ENCODE peak calls at places on chromosomes 16 and 17, in nine cellular contexts. One of them, this sample, is unnamed.

GRCh38 chr17:76208120-76208519 is 32.2 kb downstream of the RNF157 start:
- DNase-seq in Peyer's patch: no peak
- DNase-seq in colonic mucosa: no peak
- DNase-seq in IMR-90: no peak
- DNase-seq in fibroblast of lung: no peak
- DNase-seq in brain microvascular endothelial cell: no peak
- DNase-seq in left ventricle myocardium inferior: no peak
- DNase-seq in A549: no peak
- DNase-seq in uterus: no peak
- DNase-seq in this sample: no peak

GRCh38 chr17:55722016-55722706 is 503 bp downstream of the TMEM100 start:
- DNase-seq in Peyer's patch: no peak
- DNase-seq in colonic mucosa: no peak
- DNase-seq in IMR-90: peak
- DNase-seq in fibroblast of lung: peak
- DNase-seq in brain microvascular endothelial cell: peak
- DNase-seq in left ventricle myocardium inferior: no peak
- DNase-seq in A549: no peak
- DNase-seq in uterus: no peak
- DNase-seq in this sample: no peak

GRCh38 chr16:72470541-72470940 is 298.6 kb upstream of the PMFBP1 start:
- DNase-seq in Peyer's patch: no peak
- DNase-seq in colonic mucosa: no peak
- DNase-seq in IMR-90: no peak
- DNase-seq in fibroblast of lung: no peak
- DNase-seq in brain microvascular endothelial cell: no peak
- DNase-seq in left ventricle myocardium inferior: no peak
- DNase-seq in A549: no peak
- DNase-seq in uterus: no peak
- DNase-seq in this sample: no peak

GRCh38 chr17:64565563-64565962 is 58.8 kb downstream of the CEP95 start:
- DNase-seq in Peyer's patch: no peak
- DNase-seq in colonic mucosa: no peak
- DNase-seq in IMR-90: no peak
- DNase-seq in fibroblast of lung: no peak
- DNase-seq in brain microvascular endothelial cell: no peak
- DNase-seq in left ventricle myocardium inferior: no peak
- DNase-seq in A549: no peak
- DNase-seq in uterus: no peak
- DNase-seq in this sample: no peak

GRCh38 chr17:19003966-19004600 is 481 bp downstream of the FAM83G start:
- DNase-seq in Peyer's patch: peak
- DNase-seq in colonic mucosa: peak
- DNase-seq in IMR-90: peak
- DNase-seq in fibroblast of lung: peak
- DNase-seq in brain microvascular endothelial cell: no peak
- DNase-seq in left ventricle myocardium inferior: no peak
- DNase-seq in A549: peak
- DNase-seq in uterus: peak
- DNase-seq in this sample: no peak

GRCh38 chr17:38703742-38704644 is 1.1 kb upstream of the MLLT6 start:
- DNase-seq in Peyer's patch: peak
- DNase-seq in colonic mucosa: peak
- DNase-seq in IMR-90: no peak
- DNase-seq in fibroblast of lung: no peak
- DNase-seq in brain microvascular endothelial cell: no peak
- DNase-seq in left ventricle myocardium inferior: peak
- DNase-seq in A549: no peak
- DNase-seq in uterus: peak
- DNase-seq in this sample: no peak

GRCh38 chr17:77432791-77433190 is 292.0 kb downstream of the SEC14L1 start:
- DNase-seq in Peyer's patch: no peak
- DNase-seq in colonic mucosa: no peak
- DNase-seq in IMR-90: no peak
- DNase-seq in fibroblast of lung: no peak
- DNase-seq in brain microvascular endothelial cell: no peak
- DNase-seq in left ventricle myocardium inferior: no peak
- DNase-seq in A549: no peak
- DNase-seq in uterus: no peak
- DNase-seq in this sample: no peak

GRCh38 chr17:66951605-66951953 is 12.9 kb upstream of the CACNG4 start:
- DNase-seq in Peyer's patch: no peak
- DNase-seq in colonic mucosa: no peak
- DNase-seq in IMR-90: no peak
- DNase-seq in fibroblast of lung: no peak
- DNase-seq in brain microvascular endothelial cell: no peak
- DNase-seq in left ventricle myocardium inferior: no peak
- DNase-seq in A549: no peak
- DNase-seq in uterus: no peak
- DNase-seq in this sample: no peak

GRCh38 chr17:11797803-11798202 is 199.5 kb downstream of the ZNF18 start:
- DNase-seq in Peyer's patch: no peak
- DNase-seq in colonic mucosa: no peak
- DNase-seq in IMR-90: no peak
- DNase-seq in fibroblast of lung: no peak
- DNase-seq in brain microvascular endothelial cell: no peak
- DNase-seq in left ventricle myocardium inferior: no peak
- DNase-seq in A549: peak
- DNase-seq in uterus: no peak
- DNase-seq in this sample: no peak

GRCh38 chr17:28763804-28764266 is 20.0 kb downstream of the TRAF4 start:
- DNase-seq in Peyer's patch: peak
- DNase-seq in colonic mucosa: peak
- DNase-seq in IMR-90: peak
- DNase-seq in fibroblast of lung: peak
- DNase-seq in brain microvascular endothelial cell: peak
- DNase-seq in left ventricle myocardium inferior: peak
- DNase-seq in A549: peak
- DNase-seq in uterus: peak
- DNase-seq in this sample: peak

GRCh38 chr17:199806-200603 is 18.6 kb upstream of the DOC2B start:
- DNase-seq in Peyer's patch: no peak
- DNase-seq in colonic mucosa: no peak
- DNase-seq in IMR-90: no peak
- DNase-seq in fibroblast of lung: no peak
- DNase-seq in brain microvascular endothelial cell: no peak
- DNase-seq in left ventricle myocardium inferior: no peak
- DNase-seq in A549: no peak
- DNase-seq in uterus: peak
- DNase-seq in this sample: no peak

GRCh38 chr16:28580726-28581315 is 16.0 kb downstream of the SULT1A2 start:
- DNase-seq in Peyer's patch: no peak
- DNase-seq in colonic mucosa: no peak
- DNase-seq in IMR-90: no peak
- DNase-seq in fibroblast of lung: no peak
- DNase-seq in brain microvascular endothelial cell: no peak
- DNase-seq in left ventricle myocardium inferior: no peak
- DNase-seq in A549: no peak
- DNase-seq in uterus: no peak
- DNase-seq in this sample: no peak

GRCh38 chr17:31858647-31859486 is at the start of gene COPRS:
- DNase-seq in Peyer's patch: peak
- DNase-seq in colonic mucosa: peak
- DNase-seq in IMR-90: peak
- DNase-seq in fibroblast of lung: peak
- DNase-seq in brain microvascular endothelial cell: peak
- DNase-seq in left ventricle myocardium inferior: peak
- DNase-seq in A549: peak
- DNase-seq in uterus: peak
- DNase-seq in this sample: peak

GRCh38 chr17:19996086-19996485 is 13.1 kb upstream of the SPECC1 start:
- DNase-seq in Peyer's patch: no peak
- DNase-seq in colonic mucosa: no peak
- DNase-seq in IMR-90: no peak
- DNase-seq in fibroblast of lung: no peak
- DNase-seq in brain microvascular endothelial cell: no peak
- DNase-seq in left ventricle myocardium inferior: no peak
- DNase-seq in A549: no peak
- DNase-seq in uterus: no peak
- DNase-seq in this sample: no peak

GRCh38 chr17:77723071-77723908 is 235.2 kb upstream of the TNRC6C start:
- DNase-seq in Peyer's patch: no peak
- DNase-seq in colonic mucosa: peak
- DNase-seq in IMR-90: no peak
- DNase-seq in fibroblast of lung: no peak
- DNase-seq in brain microvascular endothelial cell: no peak
- DNase-seq in left ventricle myocardium inferior: peak
- DNase-seq in A549: no peak
- DNase-seq in uterus: no peak
- DNase-seq in this sample: no peak

GRCh38 chr17:8924595-8924994 is 40.9 kb downstream of the PIK3R5 start:
- DNase-seq in Peyer's patch: no peak
- DNase-seq in colonic mucosa: no peak
- DNase-seq in IMR-90: no peak
- DNase-seq in fibroblast of lung: no peak
- DNase-seq in brain microvascular endothelial cell: no peak
- DNase-seq in left ventricle myocardium inferior: no peak
- DNase-seq in A549: no peak
- DNase-seq in uterus: no peak
- DNase-seq in this sample: no peak

GRCh38 chr17:76444518-76445311 is 8.2 kb downstream of the UBE2O start:
- DNase-seq in Peyer's patch: no peak
- DNase-seq in colonic mucosa: no peak
- DNase-seq in IMR-90: peak
- DNase-seq in fibroblast of lung: peak
- DNase-seq in brain microvascular endothelial cell: peak
- DNase-seq in left ventricle myocardium inferior: no peak
- DNase-seq in A549: no peak
- DNase-seq in uterus: no peak
- DNase-seq in this sample: no peak

GRCh38 chr17:10013360-10014112 is 108.5 kb upstream of the RCVRN start:
- DNase-seq in Peyer's patch: no peak
- DNase-seq in colonic mucosa: peak
- DNase-seq in IMR-90: peak
- DNase-seq in fibroblast of lung: no peak
- DNase-seq in brain microvascular endothelial cell: no peak
- DNase-seq in left ventricle myocardium inferior: no peak
- DNase-seq in A549: no peak
- DNase-seq in uterus: no peak
- DNase-seq in this sample: no peak

GRCh38 chr16:68190099-68190498 is 45.8 kb downstream of the ESRP2 start:
- DNase-seq in Peyer's patch: no peak
- DNase-seq in colonic mucosa: no peak
- DNase-seq in IMR-90: no peak
- DNase-seq in fibroblast of lung: no peak
- DNase-seq in brain microvascular endothelial cell: no peak
- DNase-seq in left ventricle myocardium inferior: no peak
- DNase-seq in A549: no peak
- DNase-seq in uterus: no peak
- DNase-seq in this sample: no peak

GRCh38 chr17:52885882-52886281 is 727.4 kb upstream of the CA10 start:
- DNase-seq in Peyer's patch: no peak
- DNase-seq in colonic mucosa: no peak
- DNase-seq in IMR-90: no peak
- DNase-seq in fibroblast of lung: no peak
- DNase-seq in brain microvascular endothelial cell: no peak
- DNase-seq in left ventricle myocardium inferior: no peak
- DNase-seq in A549: no peak
- DNase-seq in uterus: no peak
- DNase-seq in this sample: no peak

DNA sequence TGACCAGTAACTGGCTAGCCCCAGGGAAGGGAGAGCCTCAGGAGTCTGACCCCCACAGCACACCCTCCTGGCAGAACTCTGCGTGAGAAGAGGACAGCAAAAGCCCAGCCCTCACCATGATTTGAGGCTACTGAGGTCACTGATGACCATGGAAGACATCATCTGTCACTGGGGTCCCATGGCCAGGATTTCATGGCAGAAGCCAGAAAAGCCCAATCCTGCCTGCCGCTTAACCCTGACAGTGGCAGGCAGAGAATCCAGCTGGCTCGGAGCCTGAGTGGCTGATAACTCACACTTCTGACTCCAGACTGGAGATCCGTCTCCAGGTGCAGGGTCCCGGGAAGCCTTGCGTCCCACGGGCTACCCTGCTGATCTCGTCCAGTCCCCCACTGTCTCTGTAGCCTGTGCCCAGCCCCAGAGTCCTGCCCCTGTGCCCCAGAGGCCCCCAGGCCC is 17.5 kb downstream of the GRIN2C start:
- DNase-seq in Peyer's patch: no peak
- DNase-seq in colonic mucosa: no peak
- DNase-seq in IMR-90: no peak
- DNase-seq in fibroblast of lung: peak
- DNase-seq in brain microvascular endothelial cell: no peak
- DNase-seq in left ventricle myocardium inferior: peak
- DNase-seq in A549: no peak
- DNase-seq in uterus: no peak
- DNase-seq in this sample: no peak
- H3K4me3 ChIP-seq in Peyer's patch: no peak
- H3K4me3 ChIP-seq in colonic mucosa: peak
- H3K4me3 ChIP-seq in IMR-90: no peak
- H3K4me3 ChIP-seq in fibroblast of lung: no peak
- H3K4me3 ChIP-seq in brain microvascular endothelial cell: no peak
- H3K4me3 ChIP-seq in left ventricle myocardium inferior: peak
- H3K4me3 ChIP-seq in A549: peak
- H3K4me3 ChIP-seq in uterus: peak
- H3K4me3 ChIP-seq in this sample: no peak

DNA sequence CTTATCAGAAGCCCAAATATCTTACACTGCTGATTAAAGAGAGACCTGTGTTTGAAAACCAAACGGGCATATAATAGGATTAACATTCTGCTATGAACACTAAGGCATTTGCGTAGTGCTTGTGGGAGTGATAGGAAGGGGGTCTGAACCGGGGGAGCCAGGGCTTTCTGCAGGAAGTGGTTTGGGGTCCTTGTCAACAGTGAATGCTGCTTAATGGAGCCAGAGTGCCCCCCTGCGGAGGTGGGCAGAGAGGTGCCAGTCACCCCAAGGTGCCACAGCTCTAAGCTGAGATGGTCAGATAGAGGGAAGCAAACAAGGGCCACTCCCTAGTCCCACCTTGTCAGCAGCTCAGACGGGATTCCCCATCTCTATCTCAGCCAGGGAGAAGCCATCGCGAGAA is 17.6 kb downstream of the NAA60 start:
- DNase-seq in Peyer's patch: peak
- DNase-seq in colonic mucosa: no peak
- DNase-seq in IMR-90: no peak
- DNase-seq in fibroblast of lung: no peak
- DNase-seq in brain microvascular endothelial cell: no peak
- DNase-seq in left ventricle myocardium inferior: no peak
- DNase-seq in A549: no peak
- DNase-seq in uterus: no peak
- DNase-seq in this sample: no peak
- TF ChIP-seq CTCF in Peyer's patch: no peak
- TF ChIP-seq CTCF in colonic mucosa: no peak
- TF ChIP-seq CTCF in IMR-90: no peak
- TF ChIP-seq CTCF in fibroblast of lung: no peak
- TF ChIP-seq CTCF in brain microvascular endothelial cell: no peak
- TF ChIP-seq CTCF in left ventricle myocardium inferior: no peak
- TF ChIP-seq CTCF in A549: no peak
- TF ChIP-seq CTCF in uterus: no peak
- TF ChIP-seq CTCF in this sample: no peak

GRCh38 chr16:53960050-53960812 is 256.3 kb downstream of the FTO start:
- DNase-seq in Peyer's patch: no peak
- DNase-seq in colonic mucosa: no peak
- DNase-seq in IMR-90: no peak
- DNase-seq in fibroblast of lung: no peak
- DNase-seq in brain microvascular endothelial cell: no peak
- DNase-seq in left ventricle myocardium inferior: no peak
- DNase-seq in A549: no peak
- DNase-seq in uterus: no peak
- DNase-seq in this sample: no peak
- H3K4me3 ChIP-seq in Peyer's patch: no peak
- H3K4me3 ChIP-seq in colonic mucosa: no peak
- H3K4me3 ChIP-seq in IMR-90: no peak
- H3K4me3 ChIP-seq in fibroblast of lung: no peak
- H3K4me3 ChIP-seq in brain microvascular endothelial cell: no peak
- H3K4me3 ChIP-seq in left ventricle myocardium inferior: no peak
- H3K4me3 ChIP-seq in A549: no peak
- H3K4me3 ChIP-seq in uterus: no peak
- H3K4me3 ChIP-seq in this sample: no peak

GRCh38 chr16:6573577-6573976 is 759.1 kb upstream of the RBFOX1 start:
- DNase-seq in Peyer's patch: peak
- DNase-seq in colonic mucosa: peak
- DNase-seq in IMR-90: no peak
- DNase-seq in fibroblast of lung: no peak
- DNase-seq in brain microvascular endothelial cell: no peak
- DNase-seq in left ventricle myocardium inferior: peak
- DNase-seq in A549: no peak
- DNase-seq in uterus: no peak
- DNase-seq in this sample: no peak
- TF ChIP-seq CTCF in Peyer's patch: peak
- TF ChIP-seq CTCF in colonic mucosa: peak
- TF ChIP-seq CTCF in IMR-90: no peak
- TF ChIP-seq CTCF in fibroblast of lung: no peak
- TF ChIP-seq CTCF in brain microvascular endothelial cell: no peak
- TF ChIP-seq CTCF in left ventricle myocardium inferior: peak
- TF ChIP-seq CTCF in A549: no peak
- TF ChIP-seq CTCF in uterus: no peak
- TF ChIP-seq CTCF in this sample: no peak

This sample was measured in AG09309.